ENCODE peak calls at places on chromosomes 7 and 10, in five cellular contexts. J is nephron progenitor cell, L is Peyer's patch, R is endothelial cell, N is WTC11. G is an unnamed sample.

GRCh38 chr10:22505923-22506685 is 160.8 kb downstream of the SPAG6 start:
- DNase-seq in L (peak), J (peak), N (no peak), R (no peak), G (no peak)

GRCh38 chr7:30926323-30926722 is 14.7 kb downstream of the AQP1 start:
- DNase-seq in J (no peak), N (peak), R (no peak), L (peak), G (no peak)

GRCh38 chr7:44541876-44542610 is 913 bp upstream of the NPC1L1 start:
- DNase-seq in J (no peak), R (no peak), N (no peak), L (no peak), G (no peak)

GRCh38 chr10:42488416-42488815 is 150.0 kb downstream of the ZNF33B start:
- DNase-seq in R (no peak), J (no peak), N (no peak), L (no peak), G (no peak)

GRCh38 chr7:76364198-76364584 is 5.4 kb upstream of the YWHAG start:
- DNase-seq in J (no peak), L (no peak), N (no peak), R (no peak), G (peak)

GRCh38 chr10:34889004-34889869 is 74.1 kb upstream of the PARD3 start:
- DNase-seq in R (no peak), J (no peak), L (no peak), N (no peak), G (no peak)

GRCh38 chr7:86947956-86948355 is 111.5 kb downstream of the ELAPOR2 start:
- DNase-seq in R (no peak), J (no peak), L (no peak), N (no peak), G (no peak)

GRCh38 chr10:124403548-124403947 is 15.2 kb downstream of the OAT start:
- DNase-seq in N (peak), R (peak), J (peak), L (no peak), G (no peak)

GRCh38 chr7:19392246-19392645 is 247.0 kb upstream of the FERD3L start:
- DNase-seq in J (no peak), L (no peak), N (no peak), R (no peak), G (no peak)

GRCh38 chr7:21448974-21449373 is 21.1 kb downstream of the SP4 start:
- DNase-seq in R (no peak), L (no peak), N (no peak), J (no peak), G (no peak)

GRCh38 chr10:126955396-126955795 is 50.2 kb downstream of the DOCK1 start:
- DNase-seq in R (no peak), J (no peak), N (no peak), L (no peak), G (no peak)

GRCh38 chr7:103714377-103714927 is 268.4 kb upstream of the SLC26A5 start:
- DNase-seq in L (no peak), J (no peak), N (no peak), R (no peak), G (no peak)

GRCh38 chr10:42640610-42641229 is 2.4 kb upstream of the ZNF33B start:
- DNase-seq in R (no peak), J (no peak), L (no peak), N (no peak), G (no peak)

GRCh38 chr7:157495177-157495553 is 158.4 kb downstream of the DNAJB6 start:
- DNase-seq in N (no peak), J (no peak), R (no peak), L (no peak), G (no peak)

DNA sequence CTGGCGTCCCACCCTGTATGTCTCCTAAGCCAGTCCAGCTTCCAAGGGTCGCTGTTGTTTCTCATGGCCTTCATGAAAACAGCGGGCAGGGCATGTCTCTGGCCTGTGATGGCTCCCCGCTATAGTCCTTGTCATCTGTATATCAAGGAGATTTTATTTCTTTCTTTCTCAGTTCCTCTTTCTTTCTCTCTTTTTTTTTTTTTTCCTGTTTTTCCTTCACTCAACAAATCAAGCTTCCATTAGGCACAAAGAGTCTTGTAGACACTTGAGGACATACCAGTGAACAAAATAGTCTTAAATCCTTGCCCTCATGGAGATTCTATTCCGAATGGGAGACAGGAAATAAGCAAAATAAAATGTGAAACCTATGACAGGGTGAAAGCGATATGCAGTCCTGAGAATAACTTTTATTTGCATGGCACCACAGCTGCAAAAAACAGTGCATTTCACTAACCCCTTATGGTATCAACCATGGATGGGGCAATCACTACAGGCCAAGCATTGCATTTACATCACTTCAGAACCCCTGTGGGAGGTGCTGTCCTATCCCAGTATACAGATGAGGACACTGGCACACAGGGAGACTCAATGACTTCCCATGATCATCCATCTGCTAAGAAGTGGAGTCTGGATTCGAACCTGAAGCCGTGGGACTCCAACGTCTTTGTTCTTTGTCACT is 50.7 kb downstream of the SYPL1 start:
- DNase-seq in J (no peak), R (no peak), N (no peak), L (no peak), G (no peak)
- TF ChIP-seq CTCF in J (no peak), R (no peak), N (no peak), L (no peak), G (no peak)

GRCh38 chr7:73891178-73891885 is 30.4 kb downstream of the TMEM270 start:
- DNase-seq in N (no peak), L (no peak), R (no peak), J (no peak), G (no peak)
- TF ChIP-seq CTCF in N (no peak), L (no peak), R (no peak), J (no peak), G (no peak)

GRCh38 chr7:896346-897075 is 20.2 kb downstream of the GET4 start:
- DNase-seq in R (no peak), J (no peak), L (no peak), N (no peak), G (no peak)
- TF ChIP-seq CTCF in R (no peak), J (no peak), L (no peak), N (no peak), G (no peak)

GRCh38 chr7:124536156-124536762 is 229.3 kb downstream of the GPR37 start:
- DNase-seq in L (no peak), R (no peak), J (no peak), N (no peak), G (no peak)

GRCh38 chr7:124532166-124532565 is 233.4 kb downstream of the GPR37 start:
- DNase-seq in J (no peak), L (no peak), N (no peak), R (no peak), G (no peak)
- TF ChIP-seq CTCF in J (no peak), L (no peak), N (no peak), R (no peak), G (no peak)

GRCh38 chr10:88117869-88118632 is 254.6 kb downstream of the PTEN start:
- DNase-seq in R (no peak), J (no peak), L (peak), N (no peak), G (peak)
- TF ChIP-seq CTCF in R (no peak), J (no peak), L (no peak), N (peak), G (no peak)

GRCh38 chr7:118153551-118154177 is 30.3 kb upstream of the LSM8 start:
- DNase-seq in R (peak), J (peak), L (no peak), N (no peak), G (no peak)

DNA sequence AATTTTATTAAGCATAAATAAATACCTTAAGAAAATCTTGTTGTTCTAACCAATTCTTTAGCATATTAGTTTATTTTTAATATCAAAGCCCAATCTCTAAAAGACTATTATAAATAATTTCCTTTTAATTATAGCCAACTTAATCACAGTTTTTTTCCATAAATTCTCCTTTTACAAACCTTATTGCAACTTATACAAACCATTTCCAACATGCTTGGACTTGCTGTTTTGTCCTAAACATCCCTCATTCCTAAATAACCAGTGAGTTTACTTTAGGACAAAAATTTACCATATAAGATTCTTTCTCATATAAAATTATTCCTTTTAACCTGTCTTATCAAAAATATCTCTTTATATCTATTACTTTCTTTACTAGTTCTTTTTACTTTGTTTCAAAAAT is 25.2 kb upstream of the LSM8 start:
- DNase-seq in R (no peak), N (no peak), J (no peak), L (no peak), G (no peak)
- TF ChIP-seq CTCF in R (no peak), N (no peak), J (no peak), L (no peak), G (no peak)

DNA sequence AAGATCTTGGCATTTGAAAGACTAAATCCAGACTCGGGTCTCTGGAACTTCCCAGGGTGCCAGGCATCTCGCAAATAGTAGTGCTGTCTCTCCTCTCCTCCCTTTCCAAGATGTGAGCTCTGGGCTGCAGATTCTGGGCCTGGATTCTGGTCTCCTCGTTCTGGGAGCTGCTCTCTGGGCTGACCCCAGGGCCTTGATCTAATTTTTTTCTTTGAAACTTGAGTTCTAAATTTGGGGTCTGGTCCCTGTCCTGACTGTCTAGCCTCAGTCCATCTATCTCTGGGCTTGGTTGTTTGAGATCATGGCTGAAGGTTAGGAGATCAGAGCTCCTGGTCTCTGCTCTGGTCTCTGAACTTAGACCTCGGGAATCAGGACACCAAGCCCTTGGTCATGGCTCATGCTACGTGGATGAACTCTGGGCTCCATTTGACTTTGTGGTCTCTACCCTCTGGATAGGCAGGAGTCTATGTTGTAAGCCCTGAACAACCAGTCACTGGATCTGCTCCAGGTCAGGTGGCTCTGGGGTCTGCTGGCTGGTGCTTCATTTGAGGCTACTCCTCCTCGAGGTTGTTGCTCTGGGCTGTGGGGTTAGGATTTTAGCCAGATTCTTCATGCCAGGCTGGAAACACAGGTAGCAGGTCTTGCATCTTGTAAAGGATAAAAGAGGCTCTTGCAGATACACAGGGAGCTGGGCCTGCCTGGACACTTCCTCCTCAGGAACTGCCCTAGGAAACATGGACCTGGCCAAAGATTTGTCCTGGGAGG is 8.0 kb upstream of the MBL2 start:
- DNase-seq in L (no peak), R (no peak), J (no peak), N (no peak), G (no peak)
- TF ChIP-seq CTCF in L (no peak), R (peak), J (no peak), N (no peak), G (peak)

GRCh38 chr7:2567663-2568238 is 9.0 kb downstream of the IQCE start:
- DNase-seq in N (peak), R (peak), L (peak), J (peak), G (no peak)
- TF ChIP-seq CTCF in N (no peak), R (no peak), L (no peak), J (peak), G (peak)

GRCh38 chr7:33130184-33130583 is 820 bp downstream of the BBS9 start:
- DNase-seq in N (no peak), L (no peak), J (no peak), R (no peak), G (no peak)

GRCh38 chr7:33127085-33127484 is 2.3 kb upstream of the BBS9 start:
- DNase-seq in N (no peak), R (no peak), L (no peak), J (no peak), G (no peak)

GRCh38 chr7:33129806-33130153 is 416 bp downstream of the BBS9 start:
- DNase-seq in L (no peak), N (no peak), J (no peak), R (no peak), G (no peak)

GRCh38 chr7:33128631-33128989 is 754 bp upstream of the BBS9 start:
- DNase-seq in L (no peak), J (no peak), N (no peak), R (no peak), G (no peak)

GRCh38 chr7:33128990-33129805 is at the start of gene BBS9:
- DNase-seq in N (peak), J (peak), R (peak), L (peak), G (peak)
- TF ChIP-seq CTCF in N (no peak), J (no peak), R (no peak), L (no peak), G (no peak)

DNA sequence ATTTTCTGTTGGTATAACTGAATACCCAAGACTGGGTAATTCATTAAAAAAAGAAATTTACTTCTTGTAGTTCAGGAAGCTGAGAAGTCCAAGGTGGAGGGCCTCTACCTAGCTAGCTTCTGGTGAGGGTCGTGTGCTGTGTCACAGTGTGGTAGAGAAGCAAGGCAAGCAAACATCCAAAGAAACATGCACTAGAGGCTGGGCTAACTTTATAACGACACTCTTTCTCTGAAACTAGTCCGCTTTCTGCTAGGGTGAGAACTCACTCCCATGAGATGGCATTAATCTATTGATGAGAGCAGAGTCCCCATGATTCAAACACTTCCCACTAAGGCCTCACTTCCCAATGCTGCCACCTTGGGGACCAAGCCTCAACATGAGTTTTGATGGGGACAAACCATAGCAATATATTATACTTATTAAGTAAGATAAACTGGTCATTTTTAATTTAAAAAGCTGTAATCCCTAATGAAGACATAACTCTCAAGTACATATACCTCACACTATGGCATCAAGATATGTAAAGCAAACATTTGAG is 50.8 kb downstream of the PHYHIPL start:
- DNase-seq in N (peak), J (no peak), L (no peak), R (no peak), G (no peak)
- TF ChIP-seq CTCF in N (no peak), J (no peak), L (no peak), R (no peak), G (no peak)

G was measured in CD14-positive monocyte.